ENCODE peak calls at places on chromosomes 11 and 22, in eight cellular contexts. One of them, this sample, is unnamed.

GRCh38 chr22:19406281-19406811 is 25.2 kb downstream of the HIRA start:
- DNase-seq in HEK293T: no peak
- DNase-seq in hepatic stellate cell: no peak
- DNase-seq in stimulated activated effector memory CD8-positive, alpha-beta T cell treated with anti-CD3 and anti-CD28 coated beads, Interleukin-12 subunit alpha, Interleukin-12 subunit beta, amount 100 ng/mL, for 72 hours: no peak
- DNase-seq in IMR-90: no peak
- DNase-seq in bronchial epithelial cell: no peak
- DNase-seq in NCI-H1105: no peak
- DNase-seq in H7: no peak
- DNase-seq in this sample: no peak

GRCh38 chr11:63858628-63859550 is 20.0 kb downstream of the MARK2 start:
- DNase-seq in hepatic stellate cell: no peak
- DNase-seq in stimulated activated effector memory CD8-positive, alpha-beta T cell treated with anti-CD3 and anti-CD28 coated beads, Interleukin-12 subunit alpha, Interleukin-12 subunit beta, amount 100 ng/mL, for 72 hours: no peak
- DNase-seq in H7: no peak
- DNase-seq in bronchial epithelial cell: no peak
- DNase-seq in IMR-90: peak; percentile 90
- DNase-seq in HEK293T: no peak
- DNase-seq in NCI-H1105: no peak
- DNase-seq in this sample: peak; percentile 50

GRCh38 chr11:44275961-44276550 is 33.9 kb downstream of the ALX4 start:
- DNase-seq in IMR-90: no peak
- DNase-seq in bronchial epithelial cell: no peak
- DNase-seq in stimulated activated effector memory CD8-positive, alpha-beta T cell treated with anti-CD3 and anti-CD28 coated beads, Interleukin-12 subunit alpha, Interleukin-12 subunit beta, amount 100 ng/mL, for 72 hours: no peak
- DNase-seq in hepatic stellate cell: no peak
- DNase-seq in NCI-H1105: no peak
- DNase-seq in HEK293T: no peak
- DNase-seq in H7: peak; percentile 25
- DNase-seq in this sample: no peak

GRCh38 chr11:75498556-75499255 is 27.0 kb downstream of the GDPD5 start:
- DNase-seq in NCI-H1105: no peak
- DNase-seq in bronchial epithelial cell: peak; percentile 15
- DNase-seq in HEK293T: no peak
- DNase-seq in IMR-90: peak; percentile 30
- DNase-seq in hepatic stellate cell: no peak
- DNase-seq in H7: no peak
- DNase-seq in stimulated activated effector memory CD8-positive, alpha-beta T cell treated with anti-CD3 and anti-CD28 coated beads, Interleukin-12 subunit alpha, Interleukin-12 subunit beta, amount 100 ng/mL, for 72 hours: no peak
- DNase-seq in this sample: peak; percentile 74

GRCh38 chr11:60303661-60304060 is 23.2 kb downstream of the MS4A4A start:
- DNase-seq in hepatic stellate cell: no peak
- DNase-seq in NCI-H1105: no peak
- DNase-seq in H7: no peak
- DNase-seq in IMR-90: no peak
- DNase-seq in bronchial epithelial cell: peak; percentile 13
- DNase-seq in HEK293T: no peak
- DNase-seq in stimulated activated effector memory CD8-positive, alpha-beta T cell treated with anti-CD3 and anti-CD28 coated beads, Interleukin-12 subunit alpha, Interleukin-12 subunit beta, amount 100 ng/mL, for 72 hours: no peak
- DNase-seq in this sample: no peak

GRCh38 chr22:46514592-46515207 is 22.7 kb downstream of the CELSR1 start:
- DNase-seq in NCI-H1105: no peak
- DNase-seq in H7: peak; percentile 80
- DNase-seq in bronchial epithelial cell: peak; percentile 97
- DNase-seq in HEK293T: no peak
- DNase-seq in hepatic stellate cell: peak; percentile 62
- DNase-seq in stimulated activated effector memory CD8-positive, alpha-beta T cell treated with anti-CD3 and anti-CD28 coated beads, Interleukin-12 subunit alpha, Interleukin-12 subunit beta, amount 100 ng/mL, for 72 hours: no peak
- DNase-seq in IMR-90: peak; percentile 69
- DNase-seq in this sample: peak; percentile 81

GRCh38 chr22:21791635-21792625 is 56.3 kb upstream of the YPEL1 start:
- DNase-seq in HEK293T: no peak
- DNase-seq in H7: no peak
- DNase-seq in NCI-H1105: no peak
- DNase-seq in bronchial epithelial cell: peak; percentile 66
- DNase-seq in stimulated activated effector memory CD8-positive, alpha-beta T cell treated with anti-CD3 and anti-CD28 coated beads, Interleukin-12 subunit alpha, Interleukin-12 subunit beta, amount 100 ng/mL, for 72 hours: peak; percentile 28
- DNase-seq in hepatic stellate cell: no peak
- DNase-seq in IMR-90: peak; percentile 62
- DNase-seq in this sample: peak; percentile 51

GRCh38 chr11:123193742-123194141 is 1.3 kb downstream of the CLMP start:
- DNase-seq in NCI-H1105: no peak
- DNase-seq in H7: no peak
- DNase-seq in HEK293T: no peak
- DNase-seq in bronchial epithelial cell: no peak
- DNase-seq in hepatic stellate cell: no peak
- DNase-seq in IMR-90: no peak
- DNase-seq in stimulated activated effector memory CD8-positive, alpha-beta T cell treated with anti-CD3 and anti-CD28 coated beads, Interleukin-12 subunit alpha, Interleukin-12 subunit beta, amount 100 ng/mL, for 72 hours: no peak
- DNase-seq in this sample: peak; percentile 55

GRCh38 chr11:66261578-66261977 is 6.9 kb upstream of the RAB1B start:
- DNase-seq in HEK293T: no peak
- DNase-seq in bronchial epithelial cell: no peak
- DNase-seq in NCI-H1105: no peak
- DNase-seq in IMR-90: no peak
- DNase-seq in hepatic stellate cell: no peak
- DNase-seq in stimulated activated effector memory CD8-positive, alpha-beta T cell treated with anti-CD3 and anti-CD28 coated beads, Interleukin-12 subunit alpha, Interleukin-12 subunit beta, amount 100 ng/mL, for 72 hours: no peak
- DNase-seq in H7: no peak
- DNase-seq in this sample: no peak

GRCh38 chr11:106231591-106231990 is 154.1 kb downstream of the AASDHPPT start:
- DNase-seq in hepatic stellate cell: no peak
- DNase-seq in NCI-H1105: no peak
- DNase-seq in HEK293T: no peak
- DNase-seq in H7: no peak
- DNase-seq in stimulated activated effector memory CD8-positive, alpha-beta T cell treated with anti-CD3 and anti-CD28 coated beads, Interleukin-12 subunit alpha, Interleukin-12 subunit beta, amount 100 ng/mL, for 72 hours: no peak
- DNase-seq in IMR-90: peak; percentile 13
- DNase-seq in bronchial epithelial cell: no peak
- DNase-seq in this sample: peak; percentile 59

GRCh38 chr11:79097279-79097875 is 343.5 kb downstream of the TENM4 start:
- DNase-seq in IMR-90: no peak
- DNase-seq in H7: no peak
- DNase-seq in hepatic stellate cell: no peak
- DNase-seq in HEK293T: no peak
- DNase-seq in stimulated activated effector memory CD8-positive, alpha-beta T cell treated with anti-CD3 and anti-CD28 coated beads, Interleukin-12 subunit alpha, Interleukin-12 subunit beta, amount 100 ng/mL, for 72 hours: no peak
- DNase-seq in NCI-H1105: no peak
- DNase-seq in bronchial epithelial cell: no peak
- DNase-seq in this sample: no peak

GRCh38 chr11:115238802-115239201 is 265.4 kb downstream of the CADM1 start:
- DNase-seq in NCI-H1105: no peak
- DNase-seq in bronchial epithelial cell: peak; percentile 31
- DNase-seq in H7: no peak
- DNase-seq in HEK293T: no peak
- DNase-seq in hepatic stellate cell: no peak
- DNase-seq in stimulated activated effector memory CD8-positive, alpha-beta T cell treated with anti-CD3 and anti-CD28 coated beads, Interleukin-12 subunit alpha, Interleukin-12 subunit beta, amount 100 ng/mL, for 72 hours: no peak
- DNase-seq in IMR-90: no peak
- DNase-seq in this sample: no peak

GRCh38 chr11:47328449-47329390 is 23.8 kb downstream of the MYBPC3 start:
- DNase-seq in NCI-H1105: no peak
- DNase-seq in hepatic stellate cell: no peak
- DNase-seq in bronchial epithelial cell: no peak
- DNase-seq in stimulated activated effector memory CD8-positive, alpha-beta T cell treated with anti-CD3 and anti-CD28 coated beads, Interleukin-12 subunit alpha, Interleukin-12 subunit beta, amount 100 ng/mL, for 72 hours: no peak
- DNase-seq in IMR-90: no peak
- DNase-seq in HEK293T: no peak
- DNase-seq in H7: peak; percentile 41
- DNase-seq in this sample: no peak

GRCh38 chr22:35587447-35587870 is 29.7 kb downstream of the MB start:
- DNase-seq in stimulated activated effector memory CD8-positive, alpha-beta T cell treated with anti-CD3 and anti-CD28 coated beads, Interleukin-12 subunit alpha, Interleukin-12 subunit beta, amount 100 ng/mL, for 72 hours: no peak
- DNase-seq in bronchial epithelial cell: no peak
- DNase-seq in IMR-90: no peak
- DNase-seq in H7: no peak
- DNase-seq in NCI-H1105: no peak
- DNase-seq in HEK293T: no peak
- DNase-seq in hepatic stellate cell: no peak
- DNase-seq in this sample: peak; percentile 15

GRCh38 chr11:12174145-12175143 is 64.1 kb downstream of the MICAL2 start:
- DNase-seq in hepatic stellate cell: no peak
- DNase-seq in stimulated activated effector memory CD8-positive, alpha-beta T cell treated with anti-CD3 and anti-CD28 coated beads, Interleukin-12 subunit alpha, Interleukin-12 subunit beta, amount 100 ng/mL, for 72 hours: no peak
- DNase-seq in bronchial epithelial cell: peak; percentile 88
- DNase-seq in NCI-H1105: no peak
- DNase-seq in H7: no peak
- DNase-seq in IMR-90: peak; percentile 81
- DNase-seq in HEK293T: no peak
- DNase-seq in this sample: peak; percentile 89

GRCh38 chr22:45083659-45084305 is 74.0 kb upstream of the PHF21B start:
- DNase-seq in HEK293T: no peak
- DNase-seq in hepatic stellate cell: peak; percentile 35
- DNase-seq in H7: no peak
- DNase-seq in bronchial epithelial cell: peak; percentile 77
- DNase-seq in stimulated activated effector memory CD8-positive, alpha-beta T cell treated with anti-CD3 and anti-CD28 coated beads, Interleukin-12 subunit alpha, Interleukin-12 subunit beta, amount 100 ng/mL, for 72 hours: no peak
- DNase-seq in NCI-H1105: no peak
- DNase-seq in IMR-90: peak; percentile 81
- DNase-seq in this sample: peak; percentile 90

GRCh38 chr22:20552450-20552894 is 45.1 kb downstream of the MED15 start:
- DNase-seq in stimulated activated effector memory CD8-positive, alpha-beta T cell treated with anti-CD3 and anti-CD28 coated beads, Interleukin-12 subunit alpha, Interleukin-12 subunit beta, amount 100 ng/mL, for 72 hours: no peak
- DNase-seq in hepatic stellate cell: peak; percentile 61
- DNase-seq in H7: no peak
- DNase-seq in NCI-H1105: no peak
- DNase-seq in HEK293T: no peak
- DNase-seq in IMR-90: peak; percentile 42
- DNase-seq in bronchial epithelial cell: no peak
- DNase-seq in this sample: peak; percentile 90

GRCh38 chr11:47259178-47259977 is 1.6 kb downstream of the NR1H3 start:
- DNase-seq in bronchial epithelial cell: no peak
- DNase-seq in HEK293T: peak; percentile 70
- DNase-seq in H7: peak; percentile 89
- DNase-seq in stimulated activated effector memory CD8-positive, alpha-beta T cell treated with anti-CD3 and anti-CD28 coated beads, Interleukin-12 subunit alpha, Interleukin-12 subunit beta, amount 100 ng/mL, for 72 hours: no peak
- DNase-seq in hepatic stellate cell: peak; percentile 70
- DNase-seq in NCI-H1105: no peak
- DNase-seq in IMR-90: peak; percentile 30
- DNase-seq in this sample: peak; percentile 46

GRCh38 chr11:130872961-130873360 is 43.3 kb downstream of the SNX19 start:
- DNase-seq in HEK293T: no peak
- DNase-seq in bronchial epithelial cell: peak; percentile 80
- DNase-seq in H7: no peak
- DNase-seq in hepatic stellate cell: no peak
- DNase-seq in NCI-H1105: no peak
- DNase-seq in stimulated activated effector memory CD8-positive, alpha-beta T cell treated with anti-CD3 and anti-CD28 coated beads, Interleukin-12 subunit alpha, Interleukin-12 subunit beta, amount 100 ng/mL, for 72 hours: no peak
- DNase-seq in IMR-90: peak; percentile 87
- DNase-seq in this sample: peak; percentile 95

GRCh38 chr11:114017723-114018122 is 41.8 kb upstream of the ZBTB16 start:
- DNase-seq in NCI-H1105: no peak
- DNase-seq in H7: no peak
- DNase-seq in hepatic stellate cell: no peak
- DNase-seq in IMR-90: no peak
- DNase-seq in HEK293T: no peak
- DNase-seq in stimulated activated effector memory CD8-positive, alpha-beta T cell treated with anti-CD3 and anti-CD28 coated beads, Interleukin-12 subunit alpha, Interleukin-12 subunit beta, amount 100 ng/mL, for 72 hours: no peak
- DNase-seq in bronchial epithelial cell: no peak
- DNase-seq in this sample: peak; percentile 48

This sample was measured in GM23248.